ENCODE peak calls at places on chromosomes 3 and 15, in five cellular contexts. Q, S, V, R and C are unnamed samples.
A peak's percentile ranks its signal among the peaks of the same experiment; 100 is the strongest.

GRCh38 chr3:31079691-31080090 is 185.2 kb upstream of the GADL1 start:
- DNase-seq in Q (no peak), S (no peak), V (peak; percentile 61), R (no peak), C (no peak)

GRCh38 chr15:100114526-100114925 is 227.2 kb downstream of the ADAMTS17 start:
- DNase-seq in Q (peak; percentile 86), S (no peak), V (peak; percentile 33), R (no peak), C (no peak)

GRCh38 chr3:179955798-179956197 is 80.9 kb downstream of the PEX5L start:
- DNase-seq in Q (no peak), S (no peak), V (no peak), R (no peak), C (no peak)

GRCh38 chr15:70855764-70856163 is 1.8 kb upstream of the LARP6 start:
- DNase-seq in Q (no peak), S (no peak), V (peak; percentile 10), R (no peak), C (no peak)

GRCh38 chr15:39267685-39268084 is 313.2 kb upstream of the THBS1 start:
- DNase-seq in Q (no peak), S (no peak), V (peak; percentile 20), R (no peak), C (no peak)

GRCh38 chr3:159548675-159549335 is 439.8 kb upstream of the IL12A start:
- DNase-seq in Q (no peak), S (no peak), V (peak; percentile 34), R (no peak), C (no peak)

GRCh38 chr3:72347819-72348319 is 500.4 kb downstream of the SHQ1 start:
- DNase-seq in Q (peak; percentile 82), S (no peak), V (peak; percentile 88), R (no peak), C (peak; percentile 56)

GRCh38 chr15:29140475-29141172 is 129.0 kb downstream of the NSMCE3 start:
- DNase-seq in Q (peak; percentile 38), S (no peak), V (no peak), R (no peak), C (no peak)

GRCh38 chr3:59264366-59264765 is 214.5 kb upstream of the CFAP20DC start:
- DNase-seq in Q (no peak), S (no peak), V (no peak), R (no peak), C (no peak)

GRCh38 chr3:119559441-119559963 is at the start of gene CD80:
- DNase-seq in Q (peak; percentile 46), S (no peak), V (peak; percentile 60), R (no peak), C (no peak)

GRCh38 chr3:28244471-28244870 is 3.1 kb downstream of the CMC1 start:
- DNase-seq in Q (no peak), S (no peak), V (no peak), R (no peak), C (no peak)

GRCh38 chr3:170814822-170815221 is 55.2 kb downstream of the RPL22L1 start:
- DNase-seq in Q (no peak), S (no peak), V (peak; percentile 48), R (no peak), C (no peak)